ENCODE peak calls at places on chromosomes 13 and 19, in five cellular contexts. One of them, this sample, is unnamed.

GRCh38 chr13:45374917-45375316 is 33.9 kb upstream of the TPT1 start:
- DNase-seq in CD4-positive, alpha-beta T cell: no peak
- DNase-seq in lower leg skin: no peak
- DNase-seq in psoas muscle: no peak
- DNase-seq in colonic mucosa: no peak
- DNase-seq in this sample: no peak

GRCh38 chr19:39832341-39833083 is 1.4 kb downstream of the DYRK1B start:
- DNase-seq in CD4-positive, alpha-beta T cell: no peak
- DNase-seq in lower leg skin: no peak
- DNase-seq in colonic mucosa: no peak
- DNase-seq in psoas muscle: no peak
- DNase-seq in this sample: peak

GRCh38 chr19:11370744-11371143 is 3.7 kb upstream of the SWSAP1 start:
- DNase-seq in psoas muscle: no peak
- DNase-seq in CD4-positive, alpha-beta T cell: no peak
- DNase-seq in lower leg skin: no peak
- DNase-seq in colonic mucosa: no peak
- DNase-seq in this sample: no peak

GRCh38 chr19:534088-534487 is 2.5 kb downstream of the CDC34 start:
- DNase-seq in lower leg skin: no peak
- DNase-seq in psoas muscle: no peak
- DNase-seq in CD4-positive, alpha-beta T cell: no peak
- DNase-seq in colonic mucosa: no peak
- DNase-seq in this sample: no peak

GRCh38 chr13:102280366-102280765 is 121.5 kb downstream of the FGF14 start:
- DNase-seq in colonic mucosa: no peak
- DNase-seq in lower leg skin: no peak
- DNase-seq in CD4-positive, alpha-beta T cell: no peak
- DNase-seq in psoas muscle: no peak
- DNase-seq in this sample: no peak

GRCh38 chr19:5338661-5339469 is 1.7 kb downstream of the PTPRS start:
- DNase-seq in psoas muscle: no peak
- DNase-seq in colonic mucosa: no peak
- DNase-seq in lower leg skin: no peak
- DNase-seq in CD4-positive, alpha-beta T cell: no peak
- DNase-seq in this sample: no peak

GRCh38 chr19:45280471-45280961 is 29.4 kb downstream of the MARK4 start:
- DNase-seq in colonic mucosa: no peak
- DNase-seq in psoas muscle: no peak
- DNase-seq in CD4-positive, alpha-beta T cell: no peak
- DNase-seq in lower leg skin: no peak
- DNase-seq in this sample: no peak

GRCh38 chr13:114145722-114146121 is 13.3 kb upstream of the RASA3 start:
- DNase-seq in CD4-positive, alpha-beta T cell: no peak
- DNase-seq in lower leg skin: no peak
- DNase-seq in colonic mucosa: no peak
- DNase-seq in psoas muscle: no peak
- DNase-seq in this sample: no peak

GRCh38 chr19:58033741-58034475 is at the start of gene ZSCAN1:
- DNase-seq in psoas muscle: peak
- DNase-seq in colonic mucosa: peak
- DNase-seq in CD4-positive, alpha-beta T cell: no peak
- DNase-seq in lower leg skin: peak
- DNase-seq in this sample: no peak

GRCh38 chr13:110400786-110401533 is 93.9 kb downstream of the COL4A2 start:
- DNase-seq in CD4-positive, alpha-beta T cell: no peak
- DNase-seq in psoas muscle: no peak
- DNase-seq in colonic mucosa: no peak
- DNase-seq in lower leg skin: no peak
- DNase-seq in this sample: no peak

DNA sequence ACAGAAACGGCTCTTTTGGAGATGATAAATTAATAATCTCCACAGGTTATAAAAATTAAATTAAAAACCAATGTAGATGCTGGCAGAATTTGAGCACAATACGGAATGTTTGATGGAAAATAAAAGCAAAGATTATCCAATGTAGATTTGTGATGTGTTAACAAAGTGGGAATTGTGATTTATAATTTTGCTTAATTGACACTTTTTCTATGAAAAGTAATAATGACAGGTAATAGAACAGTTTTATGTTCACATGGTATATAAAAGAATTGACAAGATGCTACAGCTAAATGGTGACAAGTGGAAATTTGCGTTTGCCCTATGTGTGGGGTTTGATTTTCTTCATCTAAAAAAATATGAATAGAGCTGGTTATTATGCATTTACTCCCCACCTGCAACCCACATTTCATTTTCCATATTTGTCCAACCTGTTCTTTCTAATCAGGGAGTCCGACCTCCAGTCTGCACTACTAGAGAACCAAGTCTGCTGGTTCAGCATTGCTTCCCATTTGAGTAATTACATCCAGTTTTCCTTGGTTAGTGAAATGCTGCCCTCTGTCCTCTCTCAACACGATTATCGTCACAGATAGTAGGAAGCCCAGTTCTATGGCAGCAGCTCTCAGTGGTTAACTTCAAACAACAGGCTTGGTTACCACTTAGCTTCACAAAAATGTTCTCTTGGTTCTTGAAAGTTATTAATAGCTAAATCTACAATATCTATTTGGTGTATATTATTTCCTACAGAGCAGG is 61.4 kb upstream of the SLITRK1 start:
- DNase-seq in colonic mucosa: no peak
- DNase-seq in CD4-positive, alpha-beta T cell: no peak
- DNase-seq in psoas muscle: no peak
- DNase-seq in lower leg skin: no peak
- DNase-seq in this sample: no peak
- TF ChIP-seq CTCF in colonic mucosa: no peak
- TF ChIP-seq CTCF in CD4-positive, alpha-beta T cell: no peak
- TF ChIP-seq CTCF in psoas muscle: no peak
- TF ChIP-seq CTCF in lower leg skin: no peak
- TF ChIP-seq CTCF in this sample: no peak

DNA sequence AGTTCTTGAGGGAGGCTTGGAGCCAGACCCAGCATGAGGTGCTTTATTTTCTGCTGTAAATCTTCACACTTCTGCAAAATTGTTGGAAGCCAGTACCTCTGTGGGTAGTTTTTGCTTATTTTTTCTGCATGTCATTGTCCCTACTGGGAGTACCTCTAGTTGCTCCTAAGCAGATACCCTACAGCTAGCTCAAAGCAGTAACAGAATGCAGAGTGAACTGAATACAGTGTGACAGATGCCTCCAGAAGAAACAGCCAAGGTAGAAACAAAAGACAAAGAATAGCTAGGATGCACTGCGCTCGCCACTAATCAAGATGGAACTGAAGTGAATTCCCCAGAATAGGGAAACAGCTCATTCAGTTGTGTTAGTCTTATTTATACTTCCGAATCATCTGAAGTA is 1253.3 kb downstream of the PCDH17 start:
- DNase-seq in colonic mucosa: no peak
- DNase-seq in psoas muscle: no peak
- DNase-seq in CD4-positive, alpha-beta T cell: no peak
- DNase-seq in lower leg skin: no peak
- DNase-seq in this sample: no peak
- TF ChIP-seq CTCF in colonic mucosa: no peak
- TF ChIP-seq CTCF in psoas muscle: no peak
- TF ChIP-seq CTCF in CD4-positive, alpha-beta T cell: no peak
- TF ChIP-seq CTCF in lower leg skin: no peak
- TF ChIP-seq CTCF in this sample: no peak

DNA sequence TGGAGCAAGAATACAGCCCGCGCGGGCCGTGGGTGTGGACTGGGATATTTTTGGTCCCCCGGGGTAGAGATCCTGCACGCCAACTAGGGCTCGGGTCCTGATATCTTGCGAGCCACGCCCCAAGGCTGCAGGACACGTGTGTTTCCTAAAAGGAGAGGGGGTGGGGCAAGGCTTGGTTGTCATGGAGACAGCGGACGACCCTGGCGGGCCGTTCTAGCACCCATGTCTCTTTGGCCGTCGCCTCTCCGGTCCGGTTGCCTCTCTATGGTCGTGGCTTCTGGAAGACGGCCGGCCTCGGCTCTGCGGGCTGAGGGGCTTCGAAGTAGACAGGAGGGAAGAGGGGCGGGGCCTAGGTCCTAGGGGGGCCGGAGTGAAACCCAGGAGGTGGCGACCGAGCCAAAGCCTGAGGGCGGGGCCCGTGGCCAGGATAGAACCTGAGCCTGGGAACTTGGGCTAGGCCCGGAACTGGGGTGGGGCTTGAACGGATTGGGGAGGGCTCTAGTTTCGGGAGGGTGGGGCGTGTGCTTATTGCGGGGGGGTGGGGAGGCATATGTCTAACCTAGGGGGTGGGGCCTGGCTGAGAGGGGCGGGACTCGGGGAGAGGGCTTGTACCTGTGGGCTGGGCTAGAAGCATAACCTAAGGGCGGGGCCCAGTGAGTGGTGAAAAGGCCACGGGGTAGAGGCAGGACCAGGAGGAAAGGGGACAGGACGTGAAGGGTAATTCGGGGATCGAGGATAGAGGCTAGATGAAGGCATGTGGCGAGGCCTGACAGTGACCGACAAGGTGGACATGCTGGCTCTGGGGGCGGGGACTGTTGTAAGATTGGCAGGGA is 737 bp upstream of the SLC27A1 start:
- DNase-seq in CD4-positive, alpha-beta T cell: peak
- DNase-seq in colonic mucosa: peak
- DNase-seq in lower leg skin: peak
- DNase-seq in psoas muscle: peak
- DNase-seq in this sample: peak
- TF ChIP-seq CTCF in CD4-positive, alpha-beta T cell: no peak
- TF ChIP-seq CTCF in colonic mucosa: no peak
- TF ChIP-seq CTCF in lower leg skin: no peak
- TF ChIP-seq CTCF in psoas muscle: no peak
- TF ChIP-seq CTCF in this sample: no peak

DNA sequence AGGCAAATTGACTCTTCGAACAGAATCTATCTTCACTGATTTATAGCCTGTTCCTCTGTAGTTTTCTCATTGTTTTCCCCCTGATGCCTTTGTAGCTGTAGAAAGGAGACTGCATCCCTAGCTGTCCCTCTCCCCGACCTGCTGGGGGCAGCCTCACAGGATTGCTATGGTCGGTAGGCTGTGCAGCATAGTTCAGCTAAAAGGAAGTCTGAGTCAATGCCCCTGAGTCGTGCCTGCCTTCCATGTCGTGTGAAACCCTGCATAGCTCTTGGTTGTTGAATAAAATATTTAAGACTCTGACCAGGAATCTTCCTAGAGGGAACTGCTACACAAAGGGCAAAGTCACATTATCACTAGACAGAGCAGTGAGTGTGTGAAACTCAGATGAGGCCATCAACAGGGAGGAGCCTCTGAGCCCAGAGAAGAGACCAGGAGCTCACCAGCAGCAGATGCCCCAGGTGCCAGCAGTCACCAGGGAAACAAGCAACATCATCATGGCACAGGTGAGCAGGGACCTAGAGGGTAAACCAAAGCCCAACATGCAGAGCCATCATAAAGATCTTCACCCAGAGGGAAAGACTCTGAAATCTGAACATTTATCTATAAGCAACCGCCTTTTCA is 108.4 kb upstream of the NBEA start:
- DNase-seq in lower leg skin: no peak
- DNase-seq in psoas muscle: no peak
- DNase-seq in colonic mucosa: no peak
- DNase-seq in CD4-positive, alpha-beta T cell: no peak
- DNase-seq in this sample: no peak
- TF ChIP-seq CTCF in lower leg skin: no peak
- TF ChIP-seq CTCF in psoas muscle: no peak
- TF ChIP-seq CTCF in colonic mucosa: no peak
- TF ChIP-seq CTCF in CD4-positive, alpha-beta T cell: no peak
- TF ChIP-seq CTCF in this sample: no peak

DNA sequence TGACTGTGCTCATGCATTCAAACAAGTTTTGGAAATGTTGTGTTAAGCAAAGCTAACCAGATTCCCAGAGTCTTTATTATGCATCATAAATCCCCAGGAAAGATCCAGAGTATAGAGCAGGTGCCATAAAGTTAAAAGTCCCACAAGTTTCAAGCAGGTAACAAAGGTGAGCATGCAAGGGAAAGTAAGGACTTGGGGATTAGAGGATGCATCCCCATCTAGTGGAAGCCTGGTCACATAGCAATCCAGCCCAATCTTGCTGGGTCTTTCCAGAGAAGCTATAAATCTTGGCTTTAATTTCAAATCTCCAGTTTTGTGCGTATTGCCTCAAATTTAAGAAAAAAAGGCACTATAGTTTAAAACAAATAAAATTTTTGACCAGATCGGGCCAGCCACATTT is 72.7 kb downstream of the ZNF254 start:
- DNase-seq in CD4-positive, alpha-beta T cell: no peak
- DNase-seq in colonic mucosa: no peak
- DNase-seq in lower leg skin: no peak
- DNase-seq in psoas muscle: no peak
- DNase-seq in this sample: no peak
- TF ChIP-seq CTCF in CD4-positive, alpha-beta T cell: no peak
- TF ChIP-seq CTCF in colonic mucosa: peak
- TF ChIP-seq CTCF in lower leg skin: no peak
- TF ChIP-seq CTCF in psoas muscle: no peak
- TF ChIP-seq CTCF in this sample: no peak